ENCODE peak calls at places on chromosomes 13 and 19, in four cellular contexts. P is GM12878, Y is SK-N-SH, G is K562. W is an unnamed sample.

GRCh38 chr13:38223093-38223492 is 126.6 kb upstream of the UFM1 start:
- DNase-seq in P (no peak), G (no peak), Y (no peak), W (peak)

GRCh38 chr19:14428882-14429416 is 4.2 kb upstream of the PKN1 start:
- DNase-seq in Y (no peak), G (peak), P (no peak), W (peak)

GRCh38 chr13:101978546-101979315 is 423.1 kb downstream of the FGF14 start:
- DNase-seq in P (no peak), Y (peak), G (no peak), W (no peak)

GRCh38 chr13:25207291-25207690 is 35.2 kb upstream of the AMER2 start:
- DNase-seq in P (no peak), Y (no peak), G (no peak), W (no peak)

GRCh38 chr19:41373993-41374392 is 2.3 kb upstream of the TMEM91 start:
- DNase-seq in G (no peak), P (no peak), Y (peak), W (no peak)

GRCh38 chr13:29702912-29703351 is 107.4 kb upstream of the SLC7A1 start:
- DNase-seq in G (no peak), Y (no peak), P (no peak), W (no peak)

GRCh38 chr13:79791471-79792042 is 310.6 kb downstream of the NDFIP2 start:
- DNase-seq in P (no peak), G (no peak), Y (no peak), W (no peak)

GRCh38 chr19:10000171-10000826 is 10.0 kb downstream of the COL5A3 start:
- DNase-seq in G (peak), Y (peak), P (no peak), W (peak)

GRCh38 chr19:17834350-17835181 is 13.2 kb downstream of the JAK3 start:
- DNase-seq in Y (no peak), G (peak), P (no peak), W (no peak)

GRCh38 chr13:22883961-22884360 is 296.8 kb upstream of the SGCG start:
- DNase-seq in G (no peak), Y (no peak), P (no peak), W (no peak)

GRCh38 chr13:33676045-33676699 is 141.8 kb upstream of the RFC3 start:
- DNase-seq in G (no peak), Y (no peak), P (no peak), W (peak)

GRCh38 chr19:15989889-15990288 is 41.1 kb downstream of the OR10H4 start:
- DNase-seq in G (no peak), Y (no peak), P (no peak), W (no peak)

GRCh38 chr19:53432088-53432661 is 391 bp downstream of the ZNF761 start:
- DNase-seq in G (peak), P (no peak), Y (peak), W (no peak)
- TF ChIP-seq FOXM1 in G (no peak), P (no peak), Y (no peak), W (no peak)

GRCh38 chr13:48969685-48970084 is 6.0 kb upstream of the FNDC3A start:
- DNase-seq in Y (peak), G (no peak), P (no peak), W (no peak)
- TF ChIP-seq SIN3A in Y (no peak), G (no peak), P (no peak), W (no peak)

GRCh38 chr19:2527171-2527570 is 51.2 kb downstream of the GADD45B start:
- DNase-seq in G (no peak), Y (no peak), P (no peak), W (no peak)

GRCh38 chr19:2527716-2528115 is 51.8 kb downstream of the GADD45B start:
- DNase-seq in G (no peak), Y (peak), P (no peak), W (no peak)

GRCh38 chr19:2523630-2524311 is 47.8 kb downstream of the GADD45B start:
- DNase-seq in P (no peak), Y (no peak), G (peak), W (no peak)

GRCh38 chr19:2524361-2524839 is 48.5 kb downstream of the GADD45B start:
- DNase-seq in G (no peak), Y (no peak), P (no peak), W (no peak)

DNA sequence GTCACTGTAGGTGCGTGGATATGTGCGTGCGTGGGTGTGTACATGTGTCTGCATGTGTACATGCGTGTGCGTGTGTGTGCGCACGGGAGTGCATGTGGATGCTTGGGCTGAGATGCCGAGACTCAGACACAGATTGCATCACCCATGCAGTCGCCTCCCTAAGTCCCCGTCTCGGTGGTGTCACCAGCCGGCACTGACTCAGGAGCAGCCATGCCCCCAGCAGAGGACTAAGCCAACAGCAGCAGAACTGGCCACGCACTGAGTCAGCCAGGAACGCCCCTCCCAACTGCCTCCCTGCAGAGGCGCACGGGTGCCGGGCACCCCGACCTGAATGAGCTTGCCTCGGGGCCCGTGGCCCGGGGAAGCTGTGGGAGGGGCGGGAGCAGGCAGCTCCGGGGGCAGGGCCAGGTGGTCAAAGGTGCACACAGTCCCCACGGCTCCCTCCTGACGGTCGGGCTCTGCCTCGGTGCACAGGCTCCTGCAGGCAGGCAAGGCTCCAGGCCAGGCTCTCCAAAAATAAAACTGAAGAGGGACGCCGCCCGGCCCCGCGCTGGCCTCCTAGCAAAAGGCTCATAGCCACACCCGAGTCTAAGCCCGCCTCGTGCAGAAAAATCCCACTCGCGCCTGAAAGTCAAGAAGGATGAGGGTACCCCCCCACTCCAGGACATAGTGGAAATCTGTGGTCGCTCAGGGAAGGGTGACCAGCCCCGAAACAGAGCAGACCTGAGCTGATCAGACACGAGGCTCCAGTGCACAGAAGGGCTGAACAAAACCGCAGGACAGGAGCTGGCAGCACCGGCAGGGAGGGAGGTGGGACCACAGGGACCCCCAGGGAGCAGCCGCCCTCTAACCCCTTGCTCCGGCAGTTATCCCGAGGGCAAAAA is 49.2 kb downstream of the GADD45B start:
- DNase-seq in Y (no peak), G (no peak), P (no peak), W (peak)
- TF ChIP-seq FOXM1 in Y (no peak), G (no peak), P (no peak), W (no peak)

DNA sequence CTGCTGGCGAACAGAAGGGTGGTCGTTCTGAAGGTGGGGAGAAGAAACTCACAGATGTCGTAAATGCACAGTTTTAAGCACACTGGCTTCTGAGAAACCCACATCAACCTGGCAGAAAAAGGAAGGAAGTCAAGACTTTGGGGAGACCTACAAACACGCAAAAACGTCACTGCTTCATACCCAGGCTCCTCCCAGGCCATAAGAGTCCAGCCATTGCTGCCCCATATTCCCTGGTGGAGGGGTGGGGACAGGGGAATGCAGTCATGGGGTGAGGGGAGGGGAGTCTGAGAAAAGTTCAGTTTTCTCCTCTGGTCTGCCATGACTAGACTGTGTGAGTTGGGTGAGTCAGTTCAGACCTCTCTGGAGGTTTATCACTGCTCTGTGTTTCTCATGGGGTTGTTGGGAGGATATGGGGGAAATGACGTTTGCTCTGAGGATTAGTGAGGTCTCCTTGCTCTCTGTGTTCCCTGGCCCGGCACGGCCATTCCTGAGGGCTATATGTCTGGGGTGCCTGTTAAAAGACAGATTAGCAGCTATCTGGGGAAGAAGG is 139.0 kb downstream of the FLT1 start:
- DNase-seq in P (no peak), G (no peak), Y (no peak), W (no peak)
- TF ChIP-seq SIN3A in P (no peak), G (no peak), Y (no peak), W (no peak)

W was measured in HepG2.